ENCODE peak calls at places on chromosome 10, in six cellular contexts. G is prostate gland, F is IMR-90, H is suprapubic skin, K is heart left ventricle, Q is right lobe of liver. U is an unnamed sample.

GRCh38 chr10:60921631-60922030 is 22.4 kb downstream of the RHOBTB1 start:
- DNase-seq in F (no peak), K (no peak), G (no peak), Q (no peak), H (no peak), U (no peak)

GRCh38 chr10:478471-479245 is 210.8 kb downstream of the DIP2C start:
- DNase-seq in H (no peak), F (no peak), Q (no peak), K (no peak), G (no peak), U (no peak)

GRCh38 chr10:12708921-12709320 is 292.6 kb downstream of the CCDC3 start:
- DNase-seq in Q (no peak), K (no peak), H (no peak), G (no peak), F (peak; percentile 56), U (no peak)

GRCh38 chr10:85319826-85320225 is 991.4 kb downstream of the CCSER2 start:
- DNase-seq in F (no peak), K (peak; percentile 64), H (no peak), Q (peak; percentile 44), G (no peak), U (no peak)

GRCh38 chr10:128069351-128070051 is 56.7 kb downstream of the MKI67 start:
- DNase-seq in Q (no peak), F (peak; percentile 66), K (peak; percentile 83), H (peak; percentile 85), G (peak; percentile 50), U (peak; percentile 62)

GRCh38 chr10:115895196-115895595 is 377.8 kb downstream of the GFRA1 start:
- DNase-seq in F (no peak), Q (no peak), H (no peak), K (no peak), G (no peak), U (no peak)

GRCh38 chr10:71727429-71728217 is 8.0 kb upstream of the C10orf105 start:
- DNase-seq in G (peak; percentile 62), H (peak; percentile 92), K (peak; percentile 73), F (no peak), Q (peak; percentile 62), U (peak; percentile 92)

GRCh38 chr10:49174261-49174925 is 13.8 kb downstream of the TMEM273 start:
- DNase-seq in K (no peak), F (no peak), G (peak; percentile 0), H (peak; percentile 58), Q (no peak), U (peak; percentile 57)

GRCh38 chr10:31953080-31953479 is 24.4 kb upstream of the ARHGAP12 start:
- DNase-seq in Q (no peak), H (no peak), G (no peak), K (no peak), F (peak; percentile 49), U (no peak)

GRCh38 chr10:34319197-34319846 is 495.8 kb downstream of the PARD3 start:
- DNase-seq in H (no peak), G (peak; percentile 64), F (peak; percentile 97), Q (no peak), K (no peak), U (no peak)

GRCh38 chr10:118873080-118873737 is 118.4 kb upstream of the CACUL1 start:
- DNase-seq in Q (no peak), G (no peak), F (peak; percentile 7), H (no peak), K (no peak), U (no peak)

GRCh38 chr10:106898441-106898840 is 266.1 kb downstream of the SORCS1 start:
- DNase-seq in G (no peak), K (no peak), F (no peak), H (no peak), Q (no peak), U (no peak)

GRCh38 chr10:94324609-94325233 is 38.0 kb downstream of the NOC3L start:
- DNase-seq in H (no peak), F (no peak), G (no peak), Q (no peak), K (no peak), U (no peak)

GRCh38 chr10:21257919-21258318 is 267.6 kb downstream of the SKIDA1 start:
- DNase-seq in H (no peak), G (no peak), F (peak; percentile 25), K (no peak), Q (no peak), U (no peak)

GRCh38 chr10:96288151-96288621 is 16.0 kb upstream of the DNTT start:
- DNase-seq in K (no peak), G (no peak), H (no peak), F (no peak), Q (no peak), U (no peak)

GRCh38 chr10:103683851-103684250 is 171.5 kb downstream of the SH3PXD2A start:
- DNase-seq in G (no peak), F (no peak), Q (no peak), K (no peak), H (no peak), U (no peak)

GRCh38 chr10:62805139-62806092 is 896 bp downstream of the ADO start:
- DNase-seq in K (peak; percentile 53), H (no peak), Q (peak; percentile 67), G (no peak), F (peak; percentile 47), U (peak; percentile 74)

GRCh38 chr10:95312264-95312663 is 21.5 kb upstream of the PDLIM1 start:
- DNase-seq in Q (no peak), F (peak; percentile 26), G (no peak), H (no peak), K (no peak), U (peak; percentile 21)

GRCh38 chr10:132527338-132528063 is 10.1 kb upstream of the INPP5A start:
- DNase-seq in F (no peak), G (no peak), Q (no peak), H (no peak), K (peak; percentile 4), U (peak; percentile 29)

GRCh38 chr10:10871312-10871711 is 146.4 kb upstream of the CELF2 start:
- DNase-seq in H (no peak), Q (no peak), F (no peak), G (no peak), K (no peak), U (no peak)

GRCh38 chr10:47348138-47348651 is at the start of gene RBP3:
- DNase-seq in K (no peak), Q (no peak), H (no peak), F (no peak), G (no peak), U (no peak)

GRCh38 chr10:17394854-17395253 is 59.5 kb downstream of the ST8SIA6 start:
- DNase-seq in F (no peak), Q (no peak), K (no peak), G (no peak), H (no peak), U (no peak)

GRCh38 chr10:112766636-112767035 is 183.4 kb upstream of the TCF7L2 start:
- DNase-seq in K (no peak), Q (no peak), F (no peak), H (no peak), G (no peak), U (no peak)

GRCh38 chr10:33506838-33507661 is 172.6 kb upstream of the NRP1 start:
- DNase-seq in Q (no peak), G (no peak), H (no peak), F (peak; percentile 13), K (no peak), U (no peak)

GRCh38 chr10:27240212-27240890 is at the start of gene ACBD5:
- DNase-seq in H (peak; percentile 96), K (peak; percentile 90), G (peak; percentile 82), F (peak; percentile 72), Q (peak; percentile 97), U (peak; percentile 94)

GRCh38 chr10:67224553-67224952 is 298.7 kb downstream of the LRRTM3 start:
- DNase-seq in G (no peak), H (no peak), Q (peak; percentile 73), K (peak; percentile 18), F (no peak), U (no peak)

GRCh38 chr10:67221939-67222494 is 296.2 kb downstream of the LRRTM3 start:
- DNase-seq in K (no peak), Q (no peak), G (no peak), F (no peak), H (no peak), U (no peak)

GRCh38 chr10:67222929-67223328 is 297.1 kb downstream of the LRRTM3 start:
- DNase-seq in Q (no peak), F (no peak), G (no peak), K (no peak), H (no peak), U (no peak)

GRCh38 chr10:67225226-67225625 is 299.4 kb downstream of the LRRTM3 start:
- DNase-seq in F (no peak), G (no peak), K (peak; percentile 9), H (no peak), Q (no peak), U (no peak)
- H3K27me3 ChIP-seq in F (no peaks in the 10 kb centered on the region), G (no peaks in the 10 kb centered on the region), K (no peaks in the 10 kb centered on the region), H (no peaks in the 10 kb centered on the region), Q (no peaks in the 10 kb centered on the region), U (no peaks in the 10 kb centered on the region)

DNA sequence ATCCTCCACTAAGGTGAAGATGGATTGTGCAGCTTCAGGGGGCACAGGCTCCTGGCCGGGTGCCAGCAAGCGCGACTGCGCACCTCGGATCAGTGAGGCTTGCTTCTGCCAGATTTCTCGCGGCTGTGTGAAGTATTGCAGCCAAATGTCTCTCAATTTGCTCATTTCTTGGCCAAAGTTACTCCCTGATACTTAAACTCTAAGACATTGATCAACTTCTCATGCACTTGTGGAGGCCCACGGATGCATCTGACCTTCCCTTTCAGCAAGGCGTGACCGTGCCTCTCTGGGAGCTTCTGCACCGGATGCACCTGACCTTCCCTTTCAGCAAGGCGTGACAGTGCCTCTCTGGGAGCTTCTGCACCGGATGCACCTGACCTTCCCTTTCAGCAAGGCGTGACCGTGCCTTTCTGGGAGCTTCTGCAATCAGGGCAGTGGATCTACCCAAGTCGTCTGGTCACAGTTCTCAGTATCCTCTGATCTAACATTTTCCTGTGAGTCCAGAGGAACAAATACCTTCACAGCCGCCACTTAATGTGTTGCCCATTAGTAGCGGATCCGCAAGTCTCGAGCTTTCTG is 248.3 kb downstream of the ADARB2 start:
- DNase-seq in H (no peak), K (no peak), F (no peak), Q (no peak), G (no peak), U (no peak)
- TF ChIP-seq POLR2A in H (no peak), K (no peak), F (no peak), Q (no peak), G (no peak), U (no peak)

DNA sequence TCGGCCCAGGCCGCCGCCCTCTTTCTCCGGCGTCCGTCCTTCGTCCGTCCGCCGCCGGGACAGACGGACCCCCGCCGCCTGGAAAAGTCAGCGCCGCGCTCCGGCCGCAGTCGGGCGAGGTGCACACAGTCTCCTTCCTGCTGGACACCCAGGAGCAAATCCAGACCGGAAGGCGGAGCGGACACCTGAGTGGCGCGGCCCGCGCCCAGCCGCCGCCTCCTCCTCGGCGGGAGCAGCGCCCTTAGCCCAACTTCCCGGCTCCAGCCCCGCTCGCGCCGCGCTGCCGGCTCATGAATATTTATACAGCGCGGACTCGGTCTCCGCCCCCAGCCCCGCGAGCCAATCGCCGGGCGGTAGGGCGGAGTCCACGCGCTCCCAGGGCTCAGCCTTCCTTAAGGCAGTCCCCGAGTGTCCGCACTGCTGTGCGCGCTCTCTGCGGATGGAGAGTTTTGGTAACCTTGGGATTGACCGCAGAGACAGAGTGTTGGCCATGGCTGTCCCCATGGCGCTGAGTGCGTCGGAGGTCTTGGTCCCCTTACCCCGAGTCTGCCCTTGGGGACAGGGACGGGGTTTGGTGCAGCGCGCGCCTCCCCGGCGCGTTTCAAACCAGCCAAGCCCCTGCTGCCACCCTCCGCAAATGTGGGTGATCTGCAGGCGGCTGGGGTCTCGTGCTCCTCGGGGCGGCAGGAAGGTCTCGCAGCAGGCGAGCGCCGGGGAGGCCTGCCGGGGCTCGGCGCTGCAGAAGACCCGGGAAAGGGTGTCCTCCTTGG is at the start of gene FZD8:
- DNase-seq in F (peak; percentile 90), G (peak; percentile 89), H (peak; percentile 91), K (peak; percentile 94), Q (peak; percentile 95), U (peak; percentile 92)
- H3K27ac ChIP-seq in F (peak within 1 kb of the TSS; percentile 56), G (peak within 1 kb of the TSS; percentile 70), H (peak within 1 kb of the TSS; percentile 82), K (peak within 1 kb of the TSS; percentile 96), Q (peak within 1 kb of the TSS; percentile 66), U (peak within 1 kb of the TSS; percentile 87)

GRCh38 chr10:100761191-100761590 is 15.8 kb downstream of the PAX2 start:
- DNase-seq in Q (no peak), K (no peak), H (no peak), G (no peak), F (no peak), U (no peak)
- H3K27me3 ChIP-seq in Q (no peaks in the 10 kb centered on the region), K (peaks cover 9% of the 10 kb centered on the region), H (peaks cover 84% of the 10 kb centered on the region), G (peaks cover 12% of the 10 kb centered on the region), F (peaks cover 55% of the 10 kb centered on the region), U (no peaks in the 10 kb centered on the region)